ENCODE peak calls at places on chromosomes 2 and 18, in five cellular contexts. W, N, Z, O and P are unnamed samples.

GRCh38 chr2:240922982-240923537 is 16.9 kb downstream of the CROCC2 start:
- DNase-seq in W (no peak), N (peak), Z (no peak), O (no peak), P (no peak)

GRCh38 chr2:162926907-162927306 is 88.3 kb upstream of the KCNH7 start:
- DNase-seq in W (no peak), N (no peak), Z (no peak), O (no peak), P (peak)

GRCh38 chr2:191748528-191749180 is 70.7 kb downstream of the NABP1 start:
- DNase-seq in W (no peak), N (no peak), Z (no peak), O (no peak), P (no peak)

GRCh38 chr2:8575810-8576423 is 105.9 kb upstream of the ID2 start:
- DNase-seq in W (no peak), N (no peak), Z (no peak), O (no peak), P (no peak)

GRCh38 chr2:134334542-134335353 is 80.9 kb downstream of the MGAT5 start:
- DNase-seq in W (no peak), N (no peak), Z (no peak), O (no peak), P (no peak)

GRCh38 chr2:203070615-203071547 is 56.2 kb downstream of the NBEAL1 start:
- DNase-seq in W (no peak), N (no peak), Z (no peak), O (no peak), P (no peak)

GRCh38 chr2:209960676-209961630 is 41.5 kb upstream of the RPE start:
- DNase-seq in W (peak), N (no peak), Z (peak), O (peak), P (peak)

GRCh38 chr2:152336854-152337510 is 2.0 kb downstream of the FMNL2 start:
- DNase-seq in W (peak), N (no peak), Z (peak), O (peak), P (peak)

GRCh38 chr2:176188218-176188968 is at the start of gene HOXD1:
- DNase-seq in W (no peak), N (no peak), Z (peak), O (no peak), P (no peak)

GRCh38 chr18:46437019-46437418 is 220.0 kb downstream of the LOXHD1 start:
- DNase-seq in W (no peak), N (no peak), Z (no peak), O (no peak), P (no peak)

GRCh38 chr2:111918383-111918806 is 20.0 kb downstream of the MERTK start:
- DNase-seq in W (peak), N (no peak), Z (peak), O (no peak), P (peak)

GRCh38 chr2:174062934-174063333 is 97.8 kb upstream of the SP3 start:
- DNase-seq in W (no peak), N (no peak), Z (no peak), O (no peak), P (no peak)

GRCh38 chr2:230865766-230866703 is 1.3 kb downstream of the ITM2C start:
- DNase-seq in W (peak), N (peak), Z (peak), O (no peak), P (no peak)

GRCh38 chr2:180924078-180924477 is 56.3 kb upstream of the UBE2E3 start:
- DNase-seq in W (no peak), N (no peak), Z (no peak), O (no peak), P (no peak)

GRCh38 chr2:95115418-95115817 is 6.2 kb downstream of the MRPS5 start:
- DNase-seq in W (peak), N (peak), Z (peak), O (peak), P (peak)

GRCh38 chr18:36835927-36836326 is 7.0 kb downstream of the KIAA1328 start:
- DNase-seq in W (no peak), N (no peak), Z (no peak), O (no peak), P (no peak)

GRCh38 chr2:203623616-203624015 is 82.8 kb upstream of the CD28 start:
- DNase-seq in W (peak), N (no peak), Z (no peak), O (no peak), P (peak)

GRCh38 chr2:186991766-186992417 is 142.9 kb upstream of the ZSWIM2 start:
- DNase-seq in W (peak), N (no peak), Z (peak), O (no peak), P (no peak)
- TF ChIP-seq CTCF in W (no peak), N (no peak), Z (peak), O (no peak), P (no peak)

GRCh38 chr2:237433920-237434319 is 20.0 kb upstream of the COL6A3 start:
- DNase-seq in W (no peak), N (peak), Z (peak), O (no peak), P (no peak)

GRCh38 chr2:237431372-237431771 is 17.4 kb upstream of the COL6A3 start:
- DNase-seq in W (peak), N (no peak), Z (peak), O (no peak), P (peak)

GRCh38 chr2:237431856-237432255 is 17.9 kb upstream of the COL6A3 start:
- DNase-seq in W (no peak), N (no peak), Z (peak), O (no peak), P (peak)

GRCh38 chr2:237434916-237435315 is 21.0 kb upstream of the COL6A3 start:
- DNase-seq in W (peak), N (peak), Z (peak), O (no peak), P (peak)

DNA sequence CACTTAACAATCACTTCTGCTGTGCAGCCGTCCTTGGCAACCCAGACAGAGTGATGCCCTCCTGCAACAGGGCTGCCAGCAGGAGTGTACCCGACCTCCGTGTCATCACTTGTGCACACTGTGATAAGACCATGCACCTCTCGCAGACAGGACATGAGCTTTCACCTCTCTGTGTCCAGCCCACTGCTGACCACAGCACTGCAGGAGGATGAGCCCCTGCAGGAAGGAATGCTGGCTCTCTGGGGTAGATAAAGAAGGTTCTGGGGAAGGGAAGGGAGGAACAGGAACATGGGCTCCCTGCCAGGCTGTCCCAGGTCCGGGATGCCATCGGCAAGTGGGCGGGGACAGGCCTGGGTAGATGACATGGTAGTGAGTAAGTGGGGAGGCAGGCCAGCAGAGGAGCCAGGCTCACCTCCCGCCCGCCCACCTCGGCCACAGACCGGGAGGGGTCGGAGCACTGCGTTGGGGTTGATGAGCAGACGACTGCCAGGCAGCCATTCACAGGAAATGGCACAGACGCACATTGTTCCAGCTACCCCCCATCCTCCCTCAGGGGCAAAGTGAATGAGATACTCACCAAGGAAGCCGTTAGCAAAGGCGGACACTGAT is 18.6 kb upstream of the COL6A3 start:
- DNase-seq in W (peak), N (peak), Z (peak), O (no peak), P (peak)
- TF ChIP-seq CTCF in W (peak), N (no peak), Z (peak), O (no peak), P (peak)

GRCh38 chr18:31241900-31242409 is 76.0 kb upstream of the DSG1 start:
- DNase-seq in W (no peak), N (no peak), Z (peak), O (peak), P (no peak)
- TF ChIP-seq CTCF in W (peak), N (no peak), Z (peak), O (peak), P (peak)

DNA sequence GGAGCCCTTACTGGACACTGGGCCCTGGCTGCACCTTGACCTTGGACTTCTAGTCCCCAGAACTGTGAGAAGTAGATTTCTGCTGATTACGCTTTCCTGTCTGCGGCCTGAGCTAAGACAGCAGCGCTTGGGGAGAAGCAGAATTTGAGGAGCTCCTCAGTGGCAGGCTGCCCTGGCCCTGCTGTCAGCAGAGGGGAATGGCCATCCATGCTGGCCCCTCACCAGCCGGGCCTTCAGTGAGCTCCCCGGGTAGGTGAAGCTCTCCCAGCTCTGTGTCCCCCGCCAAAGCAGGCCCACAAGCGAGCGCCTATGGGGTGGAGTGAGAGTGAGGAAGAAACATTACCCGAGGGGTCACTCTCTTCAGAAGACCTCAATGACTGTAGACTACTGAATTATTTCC is 51.6 kb downstream of the RRM2 start:
- DNase-seq in W (no peak), N (no peak), Z (no peak), O (no peak), P (no peak)
- TF ChIP-seq CTCF in W (no peak), N (no peak), Z (no peak), O (no peak), P (no peak)

GRCh38 chr2:161570424-161571050 is 53.7 kb upstream of the SLC4A10 start:
- DNase-seq in W (no peak), N (no peak), Z (peak), O (no peak), P (no peak)
- TF ChIP-seq CTCF in W (no peak), N (no peak), Z (peak), O (peak), P (peak)

DNA sequence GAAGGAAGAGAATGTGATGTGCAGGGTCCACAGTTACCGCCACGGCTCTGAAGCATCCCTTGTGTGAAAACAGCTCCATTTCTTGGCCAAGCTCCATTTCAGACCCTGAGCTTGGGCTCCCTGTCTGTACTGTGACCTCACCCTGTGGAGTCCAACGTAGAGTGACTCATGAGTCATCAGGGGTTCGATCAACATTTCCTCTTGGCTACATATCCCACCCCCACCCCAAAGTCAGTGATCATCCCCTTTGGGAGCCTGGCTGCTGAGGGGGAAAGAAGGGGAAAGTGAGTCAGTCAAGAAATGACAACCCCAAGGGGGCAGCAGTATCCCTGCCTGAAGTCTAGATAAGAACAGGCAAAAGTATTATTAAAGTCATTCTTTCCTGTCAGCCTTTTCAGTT is 62.2 kb downstream of the PAPOLG start:
- DNase-seq in W (no peak), N (peak), Z (peak), O (no peak), P (no peak)
- TF ChIP-seq CTCF in W (peak), N (peak), Z (peak), O (no peak), P (peak)

DNA sequence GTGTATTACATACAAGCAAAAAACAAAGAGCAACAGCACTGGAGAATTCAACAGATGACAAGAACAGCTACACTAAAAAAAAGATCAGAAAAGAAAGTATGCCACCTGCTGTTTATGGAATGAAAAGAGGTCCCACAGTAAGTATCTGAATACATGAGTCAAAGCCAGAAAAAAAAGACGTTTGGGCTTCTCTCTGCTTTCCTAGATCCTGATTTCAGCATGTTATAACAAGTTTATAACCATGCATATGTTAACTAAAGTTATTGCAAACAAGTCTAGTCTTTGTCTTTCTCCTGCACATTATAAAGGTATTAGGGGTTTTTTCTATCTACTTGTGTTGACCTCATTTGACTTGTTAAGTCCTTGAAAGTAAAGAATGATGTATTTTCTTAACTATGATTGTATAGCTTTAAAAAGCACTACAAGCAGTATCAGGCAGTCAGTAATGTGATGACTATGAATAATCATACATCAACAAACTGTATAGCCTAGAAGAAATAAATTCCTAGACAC is 108.5 kb upstream of the COL5A2 start:
- DNase-seq in W (peak), N (no peak), Z (peak), O (no peak), P (peak)
- TF ChIP-seq CTCF in W (peak), N (peak), Z (peak), O (peak), P (peak)

DNA sequence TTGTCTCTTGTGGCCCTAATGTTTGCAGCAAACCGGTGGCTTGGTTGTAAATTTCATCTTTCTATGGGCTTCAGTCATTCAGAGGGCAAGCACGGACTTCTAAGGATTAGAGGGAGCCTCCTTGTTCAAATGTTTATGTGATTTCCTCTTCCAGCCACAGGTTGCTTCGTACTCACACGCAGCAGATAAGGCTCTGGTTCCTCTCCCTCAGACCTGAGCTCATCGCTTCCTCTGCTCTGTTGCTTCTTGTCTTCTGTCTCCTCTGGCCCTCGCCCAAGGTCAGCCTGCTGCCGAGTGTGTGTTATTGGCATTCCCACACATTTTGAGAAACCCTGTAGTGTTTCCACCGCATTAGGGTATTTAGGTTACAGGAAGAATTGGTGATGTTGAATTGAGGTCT is 44.0 kb downstream of the MYL12B start:
- DNase-seq in W (peak), N (no peak), Z (no peak), O (no peak), P (peak)
- TF ChIP-seq CTCF in W (no peak), N (no peak), Z (no peak), O (no peak), P (no peak)

GRCh38 chr18:74082476-74083070 is 65.1 kb downstream of the FBXO15 start:
- DNase-seq in W (peak), N (peak), Z (peak), O (peak), P (peak)
- TF ChIP-seq CTCF in W (peak), N (no peak), Z (peak), O (peak), P (peak)